ENCODE peak calls at places on chromosomes 16 and 17, in six cellular contexts. D is cardiac muscle cell, I is upper lobe of right lung, X is uterus, Q is kidney, L is ascending aorta. H is an unnamed sample. For H3K4me1, the result is how much of the 10 kb centered on the place peaks cover.

GRCh38 chr16:57479422-57480126 is 6.7 kb downstream of the DOK4 start:
- DNase-seq in D (peak), I (no peak), X (peak), Q (no peak), L (peak), H (no peak)

GRCh38 chr17:4594406-4595349 is 10.3 kb downstream of the SMTNL2 start:
- DNase-seq in D (no peak), I (peak), X (no peak), Q (peak), L (no peak), H (peak)

GRCh38 chr16:30559690-30560089 is 1.5 kb upstream of the ZNF764 start:
- DNase-seq in D (no peak), I (no peak), X (no peak), Q (no peak), L (no peak), H (no peak)

GRCh38 chr16:80384862-80385261 is 155.9 kb upstream of the DYNLRB2 start:
- DNase-seq in D (no peak), I (no peak), X (no peak), Q (no peak), L (no peak), H (no peak)

GRCh38 chr17:65018612-65019290 is 37.8 kb downstream of the GNA13 start:
- DNase-seq in D (no peak), I (no peak), X (no peak), Q (no peak), L (no peak), H (no peak)

GRCh38 chr16:12523002-12523401 is 280.7 kb downstream of the CPPED1 start:
- DNase-seq in D (no peak), I (no peak), X (no peak), Q (no peak), L (no peak), H (no peak)

GRCh38 chr17:9512323-9513168 is 63.1 kb downstream of the STX8 start:
- DNase-seq in D (peak), I (no peak), X (no peak), Q (no peak), L (no peak), H (no peak)

GRCh38 chr16:49850558-49851467 is 5.1 kb downstream of the ZNF423 start:
- DNase-seq in D (no peak), I (no peak), X (no peak), Q (no peak), L (no peak), H (no peak)

GRCh38 chr17:16908282-16908681 is 63.6 kb downstream of the TNFRSF13B start:
- DNase-seq in D (no peak), I (no peak), X (no peak), Q (no peak), L (no peak), H (no peak)

GRCh38 chr17:28807925-28808641 is 34.5 kb downstream of the FAM222B start:
- DNase-seq in D (peak), I (no peak), X (no peak), Q (no peak), L (no peak), H (no peak)

GRCh38 chr17:35745749-35746320 is 7.2 kb downstream of the GAS2L2 start:
- DNase-seq in D (no peak), I (no peak), X (no peak), Q (no peak), L (no peak), H (no peak)

GRCh38 chr16:3268294-3268693 is 11.9 kb upstream of the MEFV start:
- DNase-seq in D (no peak), I (no peak), X (no peak), Q (no peak), L (no peak), H (no peak)
- H3K4me1 ChIP-seq in D (under half), I (under half), X (under half), Q (under half), L (under half), H (under half)

GRCh38 chr17:78346605-78347250 is 13.1 kb downstream of the SOCS3 start:
- DNase-seq in D (no peak), I (no peak), X (no peak), Q (peak), L (no peak), H (no peak)
- TF ChIP-seq CTCF in D (no peak), I (no peak), X (no peak), Q (no peak), L (no peak), H (no peak)

GRCh38 chr17:42342242-42343008 is 45.8 kb downstream of the STAT3 start:
- DNase-seq in D (no peak), I (no peak), X (no peak), Q (no peak), L (no peak), H (no peak)

GRCh38 chr17:42339221-42339620 is 49.0 kb downstream of the STAT3 start:
- DNase-seq in D (no peak), I (no peak), X (no peak), Q (no peak), L (no peak), H (no peak)

GRCh38 chr17:42341568-42341967 is 46.7 kb downstream of the STAT3 start:
- DNase-seq in D (no peak), I (no peak), X (no peak), Q (no peak), L (no peak), H (no peak)

GRCh38 chr17:42337442-42337841 is 49.1 kb downstream of the STAT5A start:
- DNase-seq in D (no peak), I (no peak), X (no peak), Q (no peak), L (no peak), H (no peak)

GRCh38 chr17:42340691-42341127 is 47.5 kb downstream of the STAT3 start:
- DNase-seq in D (no peak), I (no peak), X (no peak), Q (no peak), L (no peak), H (no peak)
- H3K4me1 ChIP-seq in D (under half), I (under half), X (under half), Q (under half), L (under half), H (under half)

GRCh38 chr17:59380474-59380873 is 49.0 kb downstream of the YPEL2 start:
- DNase-seq in D (no peak), I (no peak), X (no peak), Q (no peak), L (no peak), H (no peak)
- TF ChIP-seq CTCF in D (no peak), I (no peak), X (no peak), Q (no peak), L (no peak), H (no peak)

GRCh38 chr17:7440113-7440822 is 956 bp downstream of the FGF11 start:
- DNase-seq in D (no peak), I (peak), X (peak), Q (peak), L (peak), H (peak)
- H3K4me1 ChIP-seq in D (under half), I (under half), X (under half), Q (under half), L (under half), H (under half)

GRCh38 chr17:13297198-13297597 is 279.4 kb upstream of the ELAC2 start:
- DNase-seq in D (no peak), I (no peak), X (no peak), Q (no peak), L (no peak), H (no peak)
- TF ChIP-seq CTCF in D (no peak), I (no peak), X (no peak), Q (no peak), L (no peak), H (no peak)

DNA sequence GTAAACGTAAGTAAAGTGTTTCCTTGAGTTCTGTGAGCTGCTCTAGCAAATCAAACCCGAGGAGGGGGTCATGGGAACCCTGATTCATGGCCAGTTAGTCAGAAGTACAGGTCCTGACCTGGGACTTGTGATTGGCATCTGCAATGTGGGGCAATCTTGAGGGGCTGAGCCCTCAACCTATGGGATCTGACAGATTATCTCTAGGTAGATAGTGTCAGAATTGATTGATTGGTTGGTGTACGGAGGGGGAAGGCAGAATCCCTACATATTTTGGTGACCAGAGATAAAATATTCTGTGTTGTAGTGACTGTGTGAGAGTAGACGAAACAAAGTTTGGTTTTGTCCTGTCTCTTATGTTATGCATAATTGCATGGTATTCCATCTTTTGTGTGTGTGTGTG is 100.5 kb upstream of the NETO2 start:
- DNase-seq in D (no peak), I (no peak), X (no peak), Q (no peak), L (no peak), H (no peak)
- H3K4me1 ChIP-seq in D (under half), I (under half), X (under half), Q (under half), L (under half), H (under half)

GRCh38 chr17:38868968-38869646 is 751 bp upstream of the LASP1 start:
- DNase-seq in D (peak), I (peak), X (peak), Q (peak), L (peak), H (peak)
- TF ChIP-seq CTCF in D (peak), I (peak), X (peak), Q (peak), L (peak), H (no peak)

DNA sequence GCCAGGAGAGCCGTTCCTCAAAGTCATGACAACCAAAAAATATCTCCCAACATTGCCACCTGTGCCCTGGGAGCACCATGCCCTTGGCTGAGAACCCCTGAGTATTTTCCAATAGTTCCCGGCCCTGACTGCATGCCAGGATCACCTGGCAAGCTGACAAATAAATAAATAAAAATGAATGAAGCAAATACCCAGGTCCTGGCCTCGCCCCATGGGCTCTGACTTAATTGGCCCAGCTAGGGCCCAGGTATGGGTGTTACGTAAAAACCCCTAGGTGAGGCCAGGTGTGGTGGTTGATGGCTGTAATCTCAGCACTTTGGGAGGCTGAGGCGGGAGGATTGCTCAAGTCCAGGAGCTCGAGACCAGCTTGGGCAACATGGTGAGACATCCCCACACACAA is 2.7 kb upstream of the C16orf74 start:
- DNase-seq in D (no peak), I (no peak), X (no peak), Q (no peak), L (no peak), H (peak)
- H3K4me1 ChIP-seq in D (under half), I (under half), X (under half), Q (under half), L (under half), H (under half)

GRCh38 chr17:319266-319665 is 33.3 kb downstream of the RPH3AL start:
- DNase-seq in D (no peak), I (peak), X (no peak), Q (peak), L (no peak), H (peak)
- TF ChIP-seq CTCF in D (no peak), I (no peak), X (no peak), Q (no peak), L (no peak), H (no peak)

H was measured in pancreas.